ENCODE peak calls at places on chromosomes 4 and X, in four cellular contexts. One of them, this sample, is unnamed.

GRCh38 chr4:40763228-40763716 is 13.5 kb downstream of the NSUN7 start:
- DNase-seq in brain microvascular endothelial cell: peak; percentile 31
- DNase-seq in B cell: no peak
- DNase-seq in neural crest cell: no peak
- DNase-seq in this sample: no peak

GRCh38 chrX:111170017-111170416 is 74.0 kb downstream of the PAK3 start:
- DNase-seq in brain microvascular endothelial cell: no peak
- DNase-seq in B cell: no peak
- DNase-seq in neural crest cell: no peak
- DNase-seq in this sample: no peak

GRCh38 chrX:100070334-100070849 is 339.7 kb downstream of the PCDH19 start:
- DNase-seq in brain microvascular endothelial cell: no peak
- DNase-seq in B cell: no peak
- DNase-seq in neural crest cell: no peak
- DNase-seq in this sample: no peak

GRCh38 chr4:141132689-141133145 is 552 bp downstream of the RNF150 start:
- DNase-seq in brain microvascular endothelial cell: peak; percentile 16
- DNase-seq in B cell: no peak
- DNase-seq in neural crest cell: peak; percentile 46
- DNase-seq in this sample: no peak

GRCh38 chr4:107069049-107069448 is 32.9 kb upstream of the DKK2 start:
- DNase-seq in brain microvascular endothelial cell: peak; percentile 80
- DNase-seq in B cell: no peak
- DNase-seq in neural crest cell: no peak
- DNase-seq in this sample: no peak

GRCh38 chrX:118228456-118228855 is 111.8 kb upstream of the KLHL13 start:
- DNase-seq in brain microvascular endothelial cell: no peak
- DNase-seq in B cell: no peak
- DNase-seq in neural crest cell: no peak
- DNase-seq in this sample: no peak

GRCh38 chr4:87916636-87917035 is 58.9 kb upstream of the SPP1 start:
- DNase-seq in brain microvascular endothelial cell: peak; percentile 38
- DNase-seq in B cell: no peak
- DNase-seq in neural crest cell: no peak
- DNase-seq in this sample: no peak

GRCh38 chr4:103011378-103012025 is 8.0 kb downstream of the SLC9B1 start:
- DNase-seq in brain microvascular endothelial cell: no peak
- DNase-seq in B cell: no peak
- DNase-seq in neural crest cell: no peak
- DNase-seq in this sample: no peak

GRCh38 chrX:18938710-18939109 is 45.2 kb downstream of the PHKA2 start:
- DNase-seq in brain microvascular endothelial cell: no peak
- DNase-seq in B cell: no peak
- DNase-seq in neural crest cell: no peak
- DNase-seq in this sample: no peak

GRCh38 chr4:121582296-121582695 is 114.5 kb downstream of the ANXA5 start:
- DNase-seq in brain microvascular endothelial cell: no peak
- DNase-seq in B cell: no peak
- DNase-seq in neural crest cell: no peak
- DNase-seq in this sample: no peak

GRCh38 chrX:2664497-2664896 is 26.6 kb upstream of the CD99 start:
- DNase-seq in brain microvascular endothelial cell: peak; percentile 67
- DNase-seq in B cell: no peak
- DNase-seq in neural crest cell: no peak
- DNase-seq in this sample: no peak

GRCh38 chr4:26120098-26120795 is 200.6 kb upstream of the RBPJ start:
- DNase-seq in brain microvascular endothelial cell: no peak
- DNase-seq in B cell: no peak
- DNase-seq in neural crest cell: no peak
- DNase-seq in this sample: no peak

GRCh38 chrX:11341274-11342256 is 48.4 kb downstream of the AMELX start:
- DNase-seq in brain microvascular endothelial cell: peak; percentile 85
- DNase-seq in B cell: peak; percentile 60
- DNase-seq in neural crest cell: no peak
- DNase-seq in this sample: no peak

GRCh38 chr4:55398966-55399365 is 3.2 kb downstream of the TMEM165 start:
- DNase-seq in brain microvascular endothelial cell: no peak
- DNase-seq in B cell: no peak
- DNase-seq in neural crest cell: no peak
- DNase-seq in this sample: no peak

GRCh38 chr4:1029957-1030520 is 18.6 kb downstream of the FGFRL1 start:
- DNase-seq in brain microvascular endothelial cell: no peak
- DNase-seq in B cell: no peak
- DNase-seq in neural crest cell: no peak
- DNase-seq in this sample: no peak

GRCh38 chrX:136954930-136955329 is 74.4 kb upstream of the RBMX start:
- DNase-seq in brain microvascular endothelial cell: no peak
- DNase-seq in B cell: no peak
- DNase-seq in neural crest cell: no peak
- DNase-seq in this sample: no peak

GRCh38 chr4:36278789-36279188 is 2.6 kb upstream of the DTHD1 start:
- DNase-seq in brain microvascular endothelial cell: no peak
- DNase-seq in B cell: no peak
- DNase-seq in neural crest cell: no peak
- DNase-seq in this sample: no peak

GRCh38 chr4:146342600-146343192 is 128.4 kb downstream of the REELD1 start:
- DNase-seq in brain microvascular endothelial cell: peak; percentile 39
- DNase-seq in B cell: no peak
- DNase-seq in neural crest cell: peak; percentile 15
- DNase-seq in this sample: no peak

GRCh38 chrX:31871989-31872388 is 800.1 kb upstream of the FTHL17 start:
- DNase-seq in brain microvascular endothelial cell: peak; percentile 33
- DNase-seq in B cell: no peak
- DNase-seq in neural crest cell: no peak
- DNase-seq in this sample: no peak

GRCh38 chrX:72554448-72555140 is 18.0 kb downstream of the HDAC8 start:
- DNase-seq in brain microvascular endothelial cell: peak; percentile 29
- DNase-seq in B cell: no peak
- DNase-seq in neural crest cell: peak; percentile 1
- DNase-seq in this sample: no peak

GRCh38 chr4:108544504-108544903 is 75.9 kb upstream of the RPL34 start:
- DNase-seq in brain microvascular endothelial cell: no peak
- DNase-seq in B cell: no peak
- DNase-seq in neural crest cell: no peak
- DNase-seq in this sample: no peak

GRCh38 chr4:81038636-81039350 is 8.3 kb downstream of the BMP3 start:
- DNase-seq in brain microvascular endothelial cell: no peak
- DNase-seq in B cell: no peak
- DNase-seq in neural crest cell: no peak
- DNase-seq in this sample: no peak

GRCh38 chrX:40449396-40449795 is 131.4 kb upstream of the ATP6AP2 start:
- DNase-seq in brain microvascular endothelial cell: no peak
- DNase-seq in B cell: no peak
- DNase-seq in neural crest cell: no peak
- DNase-seq in this sample: no peak

GRCh38 chr4:76723916-76724315 is 174.0 kb downstream of the SOWAHB start:
- DNase-seq in brain microvascular endothelial cell: peak; percentile 72
- DNase-seq in B cell: no peak
- DNase-seq in neural crest cell: no peak
- DNase-seq in this sample: no peak

GRCh38 chr4:186902361-186902760 is 178.7 kb upstream of the FAT1 start:
- DNase-seq in brain microvascular endothelial cell: no peak
- DNase-seq in B cell: no peak
- DNase-seq in neural crest cell: no peak
- DNase-seq in this sample: no peak

GRCh38 chr4:125254111-125254510 is 60.6 kb upstream of the FAT4 start:
- DNase-seq in brain microvascular endothelial cell: peak; percentile 12
- DNase-seq in B cell: no peak
- DNase-seq in neural crest cell: no peak
- DNase-seq in this sample: no peak

GRCh38 chr4:19227701-19228100 is 1024.0 kb upstream of the SLIT2 start:
- DNase-seq in brain microvascular endothelial cell: peak; percentile 49
- DNase-seq in B cell: no peak
- DNase-seq in neural crest cell: no peak
- DNase-seq in this sample: no peak

GRCh38 chrX:76127341-76127740 is 45.5 kb upstream of the PBDC1 start:
- DNase-seq in brain microvascular endothelial cell: no peak
- DNase-seq in B cell: no peak
- DNase-seq in neural crest cell: no peak
- DNase-seq in this sample: no peak

GRCh38 chrX:30620980-30621716 is 32.1 kb upstream of the GK start:
- DNase-seq in brain microvascular endothelial cell: peak; percentile 80
- DNase-seq in B cell: no peak
- DNase-seq in neural crest cell: no peak
- DNase-seq in this sample: no peak

GRCh38 chr4:164748375-164748774 is 5.6 kb upstream of the SMIM31 start:
- DNase-seq in brain microvascular endothelial cell: no peak
- DNase-seq in B cell: no peak
- DNase-seq in neural crest cell: no peak
- DNase-seq in this sample: no peak

GRCh38 chr4:1472911-1473518 is 66.8 kb upstream of the NKX1-1 start:
- DNase-seq in brain microvascular endothelial cell: no peak
- DNase-seq in B cell: no peak
- DNase-seq in neural crest cell: no peak
- DNase-seq in this sample: peak; percentile 75

GRCh38 chr4:170388255-170388654 is 298.5 kb upstream of the AADAT start:
- DNase-seq in brain microvascular endothelial cell: peak; percentile 17
- DNase-seq in B cell: no peak
- DNase-seq in neural crest cell: no peak
- DNase-seq in this sample: no peak

GRCh38 chr4:163544407-163545038 is 50.0 kb downstream of the TMA16 start:
- DNase-seq in brain microvascular endothelial cell: peak; percentile 35
- DNase-seq in B cell: peak; percentile 68
- DNase-seq in neural crest cell: peak; percentile 68
- DNase-seq in this sample: no peak

GRCh38 chr4:183855651-183856190 is 49.4 kb upstream of the STOX2 start:
- DNase-seq in brain microvascular endothelial cell: no peak
- DNase-seq in B cell: no peak
- DNase-seq in neural crest cell: no peak
- DNase-seq in this sample: no peak

GRCh38 chr4:17717301-17717700 is 64.1 kb downstream of the FAM184B start:
- DNase-seq in brain microvascular endothelial cell: no peak
- DNase-seq in B cell: no peak
- DNase-seq in neural crest cell: no peak
- DNase-seq in this sample: no peak

GRCh38 chr4:7854697-7855370 is 84.8 kb downstream of the AFAP1 start:
- DNase-seq in brain microvascular endothelial cell: no peak
- DNase-seq in B cell: no peak
- DNase-seq in neural crest cell: no peak
- DNase-seq in this sample: no peak

DNA sequence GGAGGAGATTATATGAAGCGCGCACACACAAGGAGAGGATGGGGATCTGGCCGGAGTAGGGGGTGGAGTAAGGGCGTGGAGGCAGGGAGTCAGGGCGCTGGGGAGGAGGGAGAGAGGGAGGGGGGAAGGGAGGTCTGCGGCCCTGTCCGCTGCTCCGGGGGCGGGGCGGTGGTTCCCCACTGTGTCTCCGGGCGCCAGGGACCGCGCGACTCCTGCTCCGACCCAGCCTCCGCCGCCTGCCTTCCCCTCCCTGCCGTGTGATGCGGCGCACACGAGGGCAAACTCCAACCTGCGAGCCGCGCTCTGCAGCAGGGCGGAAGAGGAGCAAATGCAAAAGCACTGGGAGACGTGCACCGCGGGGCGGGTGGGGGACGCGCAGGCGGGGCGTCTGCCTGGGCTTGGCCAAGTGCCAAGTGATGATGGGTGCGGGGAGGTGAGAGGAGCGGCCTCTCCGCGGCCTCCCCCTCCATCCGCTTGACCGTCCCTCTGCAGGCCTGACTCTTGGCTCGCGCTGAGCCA is at the start of gene DCHS2:
- DNase-seq in brain microvascular endothelial cell: no peak
- DNase-seq in B cell: no peak
- DNase-seq in neural crest cell: peak; percentile 28
- DNase-seq in this sample: no peak
- TF ChIP-seq CTCF in brain microvascular endothelial cell: no peak
- TF ChIP-seq CTCF in B cell: no peak
- TF ChIP-seq CTCF in neural crest cell: no peak
- TF ChIP-seq CTCF in this sample: no peak

GRCh38 chr4:112905728-112906127 is 143.7 kb upstream of the ANK2 start:
- DNase-seq in brain microvascular endothelial cell: no peak
- DNase-seq in B cell: no peak
- DNase-seq in neural crest cell: no peak
- DNase-seq in this sample: no peak

GRCh38 chr4:112908511-112908910 is 140.9 kb upstream of the ANK2 start:
- DNase-seq in brain microvascular endothelial cell: no peak
- DNase-seq in B cell: no peak
- DNase-seq in neural crest cell: no peak
- DNase-seq in this sample: no peak

GRCh38 chr4:112910109-112910736 is 139.2 kb upstream of the ANK2 start:
- DNase-seq in brain microvascular endothelial cell: peak; percentile 47
- DNase-seq in B cell: no peak
- DNase-seq in neural crest cell: no peak
- DNase-seq in this sample: no peak
- TF ChIP-seq CTCF in brain microvascular endothelial cell: peak; percentile 39
- TF ChIP-seq CTCF in B cell: no peak
- TF ChIP-seq CTCF in neural crest cell: no peak
- TF ChIP-seq CTCF in this sample: peak; percentile 70

GRCh38 chrX:1466971-1467561 is 14.4 kb upstream of the ASMTL start:
- DNase-seq in brain microvascular endothelial cell: no peak
- DNase-seq in B cell: peak; percentile 81
- DNase-seq in neural crest cell: no peak
- DNase-seq in this sample: peak; percentile 72

GRCh38 chrX:1464282-1465131 is 11.8 kb upstream of the ASMTL start:
- DNase-seq in brain microvascular endothelial cell: no peak
- DNase-seq in B cell: peak; percentile 38
- DNase-seq in neural crest cell: no peak
- DNase-seq in this sample: peak; percentile 72

GRCh38 chrX:1465261-1466231 is 12.8 kb upstream of the ASMTL start:
- DNase-seq in brain microvascular endothelial cell: no peak
- DNase-seq in B cell: peak; percentile 35
- DNase-seq in neural crest cell: no peak
- DNase-seq in this sample: peak; percentile 91

GRCh38 chrX:1466232-1466661 is 13.5 kb upstream of the ASMTL start:
- DNase-seq in brain microvascular endothelial cell: no peak
- DNase-seq in B cell: peak; percentile 38
- DNase-seq in neural crest cell: no peak
- DNase-seq in this sample: peak; percentile 90

GRCh38 chrX:1468250-1468772 is 15.6 kb upstream of the ASMTL start:
- DNase-seq in brain microvascular endothelial cell: no peak
- DNase-seq in B cell: peak; percentile 89
- DNase-seq in neural crest cell: no peak
- DNase-seq in this sample: peak; percentile 93
- TF ChIP-seq CTCF in brain microvascular endothelial cell: no peak
- TF ChIP-seq CTCF in B cell: peak; percentile 25
- TF ChIP-seq CTCF in neural crest cell: no peak
- TF ChIP-seq CTCF in this sample: peak; percentile 58

DNA sequence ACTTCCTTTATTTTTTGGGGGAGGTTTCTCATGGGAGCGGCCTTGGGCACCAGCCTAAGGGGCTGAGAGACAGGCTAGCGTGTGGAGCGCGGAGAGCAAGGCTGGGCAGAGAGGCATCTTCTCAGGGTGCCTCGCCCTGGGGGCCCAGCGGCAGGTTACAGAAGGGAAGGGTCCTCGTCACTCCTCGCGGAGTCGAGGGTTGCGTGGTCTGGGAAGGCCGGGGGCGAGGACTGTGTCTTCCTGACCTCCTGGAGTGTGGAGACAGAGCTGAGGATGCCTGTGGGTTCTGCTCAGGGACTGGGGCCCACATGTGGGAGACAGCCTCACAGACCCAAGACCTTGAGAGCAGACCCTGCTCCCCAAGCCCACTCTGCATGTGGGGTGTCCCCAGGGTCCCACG is 79.6 kb upstream of the LRPAP1 start:
- DNase-seq in brain microvascular endothelial cell: no peak
- DNase-seq in B cell: no peak
- DNase-seq in neural crest cell: no peak
- DNase-seq in this sample: peak; percentile 62
- TF ChIP-seq CTCF in brain microvascular endothelial cell: no peak
- TF ChIP-seq CTCF in B cell: no peak
- TF ChIP-seq CTCF in neural crest cell: no peak
- TF ChIP-seq CTCF in this sample: no peak

This sample was measured in chondrocyte.